ENCODE peak calls at places on chromosomes 2 and 18, in four cellular contexts. Y, P, U and C are unnamed samples.

GRCh38 chr18:63460414-63460813 is 16.3 kb upstream of the SERPINB5 start:
- DNase-seq in U (no peak), Y (no peak), P (no peak), C (no peak)

GRCh38 chr2:12701786-12702660 is 14.7 kb upstream of the TRIB2 start:
- DNase-seq in Y (no peak), P (no peak), U (no peak), C (no peak)

GRCh38 chr2:28649481-28650260 is 102.0 kb upstream of the PPP1CB start:
- DNase-seq in P (no peak), Y (no peak), U (peak; percentile 65), C (no peak)

GRCh38 chr18:21183670-21184069 is 58.4 kb upstream of the GREB1L start:
- DNase-seq in Y (no peak), U (no peak), P (no peak), C (no peak)

GRCh38 chr2:70946832-70947442 is 11.2 kb downstream of the ATP6V1B1 start:
- DNase-seq in P (no peak), Y (peak; percentile 84), U (no peak), C (peak; percentile 23)

GRCh38 chr18:11150271-11150615 is 874 bp upstream of the PIEZO2 start:
- DNase-seq in Y (peak; percentile 39), P (no peak), U (no peak), C (no peak)

GRCh38 chr2:168635065-168635577 is 167.3 kb upstream of the NOSTRIN start:
- DNase-seq in U (no peak), P (no peak), Y (peak; percentile 57), C (no peak)

GRCh38 chr2:172299741-172300140 is 127.6 kb upstream of the ITGA6 start:
- DNase-seq in Y (no peak), U (no peak), P (peak; percentile 26), C (no peak)

GRCh38 chr18:11121426-11121825 is 27.9 kb downstream of the PIEZO2 start:
- DNase-seq in Y (no peak), P (no peak), U (no peak), C (no peak)

GRCh38 chr18:78980279-78980771 is 707 bp downstream of the SALL3 start:
- DNase-seq in Y (no peak), P (no peak), U (no peak), C (no peak)

GRCh38 chr2:235206980-235207579 is 255.3 kb downstream of the SH3BP4 start:
- DNase-seq in Y (no peak), P (no peak), U (no peak), C (no peak)

GRCh38 chr2:74707837-74708236 is 53.8 kb downstream of the SEMA4F start:
- DNase-seq in P (no peak), Y (no peak), U (no peak), C (no peak)

GRCh38 chr2:39816845-39817244 is 37.8 kb upstream of the THUMPD2 start:
- DNase-seq in U (no peak), Y (no peak), P (no peak), C (no peak)

GRCh38 chr2:153819501-153819900 is 52.2 kb upstream of the GALNT13 start:
- DNase-seq in P (no peak), Y (peak; percentile 23), U (no peak), C (no peak)

GRCh38 chr2:55309441-55309840 is 40.4 kb upstream of the MTIF2 start:
- DNase-seq in P (no peak), Y (no peak), U (no peak), C (no peak)

GRCh38 chr18:55863876-55864275 is 275.9 kb upstream of the TCF4 start:
- DNase-seq in Y (no peak), P (no peak), U (no peak), C (no peak)